ENCODE peak calls at places on chromosome 4, in five cellular contexts. F is osteocyte; S is stimulated activated CD4-positive, alpha-beta T cell treated with anti-CD3 and anti-CD28 coated beads, Interleukin-4, amount 100 ng/mL, for 24 hours; N is fibroblast of villous mesenchyme; X is ovary. K is an unnamed sample.

GRCh38 chr4:187814737-187815465 is 180.7 kb upstream of the ZFP42 start:
- DNase-seq in F (no peak), S (no peak), N (peak), X (peak), K (no peak)

GRCh38 chr4:157217708-157218107 is 2.8 kb upstream of the GRIA2 start:
- DNase-seq in F (no peak), S (no peak), N (peak), X (no peak), K (peak)

GRCh38 chr4:123046096-123046495 is 123.7 kb upstream of the NUDT6 start:
- DNase-seq in F (no peak), S (no peak), N (no peak), X (no peak), K (no peak)

GRCh38 chr4:158300012-158300411 is 89.7 kb downstream of the TMEM144 start:
- DNase-seq in F (no peak), S (no peak), N (peak), X (no peak), K (no peak)

GRCh38 chr4:185965456-185966384 is 103.2 kb upstream of the TLR3 start:
- DNase-seq in F (no peak), S (no peak), N (no peak), X (no peak), K (no peak)

GRCh38 chr4:153113061-153113837 is 91.0 kb upstream of the TRIM2 start:
- DNase-seq in F (peak), S (no peak), N (no peak), X (no peak), K (peak)

GRCh38 chr4:80072607-80073361 is at the start of gene ANTXR2:
- DNase-seq in F (peak), S (peak), N (peak), X (peak), K (peak)

GRCh38 chr4:122152699-122153328 is 683 bp downstream of the BLTP1 start:
- DNase-seq in F (peak), S (peak), N (peak), X (peak), K (peak)

GRCh38 chr4:15116509-15117079 is 114.3 kb downstream of the CPEB2 start:
- DNase-seq in F (no peak), S (no peak), N (no peak), X (no peak), K (no peak)

GRCh38 chr4:89469930-89470375 is 162.4 kb upstream of the GPRIN3 start:
- DNase-seq in F (no peak), S (peak), N (peak), X (no peak), K (peak)

GRCh38 chr4:8706221-8707044 is 113.9 kb downstream of the CPZ start:
- DNase-seq in F (no peak), S (no peak), N (no peak), X (no peak), K (no peak)

K was measured in astrocyte of the cerebellum.